ENCODE peak calls at places on chromosomes 5 and 9, in eight cellular contexts. M, Z, I, G, T, S, U and B are unnamed samples.

GRCh38 chr5:154521756-154522155 is 43.7 kb upstream of the HAND1 start:
- DNase-seq in M (no peak), Z (no peak), I (no peak), G (no peak), T (no peak), S (no peak), U (no peak), B (no peak)

GRCh38 chr9:83154087-83154736 is 91.3 kb upstream of the RASEF start:
- DNase-seq in M (no peak), Z (no peak), I (no peak), G (no peak), T (no peak), S (no peak), U (no peak), B (no peak)

GRCh38 chr5:173327084-173327947 is 898 bp downstream of the STC2 start:
- DNase-seq in M (no peak), Z (peak), I (no peak), G (no peak), T (no peak), S (no peak), U (peak), B (no peak)

GRCh38 chr5:35436441-35437057 is 181.1 kb upstream of the SPEF2 start:
- DNase-seq in M (no peak), Z (peak), I (no peak), G (no peak), T (peak), S (no peak), U (peak), B (no peak)

GRCh38 chr5:153831976-153832375 is 206.7 kb downstream of the FAM114A2 start:
- DNase-seq in M (no peak), Z (peak), I (peak), G (no peak), T (no peak), S (no peak), U (peak), B (no peak)

GRCh38 chr9:89425921-89426388 is 72.0 kb downstream of the SEMA4D start:
- DNase-seq in M (no peak), Z (no peak), I (no peak), G (no peak), T (no peak), S (no peak), U (no peak), B (no peak)

GRCh38 chr9:93679536-93680444 is 103.4 kb downstream of the PHF2 start:
- DNase-seq in M (no peak), Z (peak), I (peak), G (no peak), T (peak), S (peak), U (no peak), B (no peak)

GRCh38 chr9:85349046-85349445 is 392.7 kb downstream of the AGTPBP1 start:
- DNase-seq in M (no peak), Z (no peak), I (no peak), G (no peak), T (no peak), S (no peak), U (no peak), B (no peak)

GRCh38 chr9:109063765-109064164 is 50.5 kb upstream of the CTNNAL1 start:
- DNase-seq in M (no peak), Z (no peak), I (no peak), G (no peak), T (no peak), S (no peak), U (no peak), B (no peak)

GRCh38 chr5:77486344-77486962 is 5.7 kb downstream of the WDR41 start:
- DNase-seq in M (no peak), Z (no peak), I (no peak), G (no peak), T (peak), S (no peak), U (no peak), B (no peak)

DNA sequence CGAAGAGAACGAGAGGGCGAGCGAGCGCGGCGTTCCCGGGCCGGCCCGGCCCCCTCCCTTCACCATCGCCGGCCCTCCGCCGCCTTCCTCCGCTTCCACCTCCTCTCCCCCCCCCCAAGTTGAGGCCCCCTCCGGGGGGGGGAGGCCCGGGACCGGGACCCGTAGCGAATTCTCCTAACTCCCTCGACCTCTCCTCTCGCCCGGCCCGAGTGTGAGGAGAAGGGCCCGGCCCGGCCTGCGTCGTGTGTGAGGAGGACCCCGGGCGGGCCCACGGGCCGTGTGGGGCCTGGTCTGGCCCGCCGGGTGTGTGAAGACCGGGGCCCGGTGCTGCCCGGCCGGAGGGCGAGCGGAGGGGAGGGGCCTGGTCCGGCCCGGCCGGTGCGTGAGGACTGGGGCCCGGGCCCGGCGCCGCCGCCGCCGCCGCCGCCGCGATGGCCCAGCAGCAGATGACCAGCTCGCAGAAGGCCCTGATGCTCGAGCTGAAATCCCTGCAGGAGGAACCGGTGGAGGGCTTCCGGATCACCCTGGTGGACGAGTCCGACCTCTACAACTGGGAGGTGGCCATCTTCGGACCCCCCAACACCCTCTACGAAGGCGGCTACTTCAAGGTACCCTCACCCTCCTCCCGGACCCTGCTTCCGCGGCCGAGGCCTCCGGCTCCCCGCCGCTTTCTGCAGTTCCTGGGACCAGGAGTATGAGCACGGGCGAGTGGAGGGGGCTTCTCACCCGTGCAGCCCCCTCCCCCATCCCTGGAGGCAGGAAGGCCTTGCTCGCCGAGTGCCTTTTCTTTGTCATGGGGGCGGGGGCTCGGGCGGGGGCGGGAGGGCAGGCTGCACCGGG is 587 bp downstream of the UBE2R2 start:
- DNase-seq in M (peak), Z (peak), I (no peak), G (peak), T (peak), S (peak), U (peak), B (no peak)
- TF ChIP-seq POLR2AphosphoS5 in M (peak), Z (no peak), I (no peak), G (no peak), T (no peak), S (no peak), U (peak), B (peak)

GRCh38 chr9:5714501-5715401 is 85.8 kb downstream of the RIC1 start:
- DNase-seq in M (no peak), Z (no peak), I (no peak), G (no peak), T (no peak), S (no peak), U (peak), B (no peak)
- H3K27ac ChIP-seq in M (no peak), Z (peak), I (no peak), G (no peak), T (no peak), S (no peak), U (no peak), B (no peak)

DNA sequence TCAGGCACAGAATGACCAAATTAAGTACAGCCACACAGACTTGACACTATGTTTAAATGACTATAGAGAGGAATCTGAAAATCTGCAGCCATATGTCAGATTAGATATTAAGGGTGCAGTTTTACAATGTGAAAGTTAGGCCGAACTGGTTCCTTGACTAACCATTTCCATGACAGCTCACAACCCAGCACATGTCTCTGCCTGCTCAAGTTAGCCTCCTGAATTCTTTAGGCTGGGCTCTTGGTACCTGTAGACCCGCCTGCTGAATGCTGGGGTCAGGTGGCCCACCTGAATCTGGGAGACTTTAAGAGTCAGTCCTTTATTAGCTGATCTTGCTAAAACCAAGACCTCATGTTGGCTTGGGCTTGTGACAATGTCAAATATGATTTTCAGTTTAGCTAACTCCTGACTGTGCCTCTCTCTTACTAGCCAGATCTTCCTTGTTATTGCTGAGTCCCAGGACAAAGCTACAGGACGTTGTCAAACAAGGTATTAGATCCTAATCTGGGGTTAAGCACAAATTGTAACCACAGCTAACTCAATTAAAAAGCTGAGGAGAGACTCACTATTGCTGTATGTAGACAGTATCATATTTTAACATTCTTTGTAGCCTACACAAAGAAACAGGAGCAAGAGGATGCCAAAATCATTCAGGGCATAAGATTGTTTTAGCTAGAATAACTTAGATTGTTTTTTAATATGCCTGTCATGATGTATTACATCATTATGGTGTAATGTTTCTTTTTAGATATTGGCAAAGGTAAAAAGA is 490.9 kb downstream of the SEMA5A start:
- DNase-seq in M (no peak), Z (no peak), I (peak), G (no peak), T (no peak), S (no peak), U (no peak), B (no peak)
- H3K4me3 ChIP-seq in M (no peak), Z (no peak), I (no peak), G (no peak), T (no peak), S (no peak), U (no peak), B (no peak)

DNA sequence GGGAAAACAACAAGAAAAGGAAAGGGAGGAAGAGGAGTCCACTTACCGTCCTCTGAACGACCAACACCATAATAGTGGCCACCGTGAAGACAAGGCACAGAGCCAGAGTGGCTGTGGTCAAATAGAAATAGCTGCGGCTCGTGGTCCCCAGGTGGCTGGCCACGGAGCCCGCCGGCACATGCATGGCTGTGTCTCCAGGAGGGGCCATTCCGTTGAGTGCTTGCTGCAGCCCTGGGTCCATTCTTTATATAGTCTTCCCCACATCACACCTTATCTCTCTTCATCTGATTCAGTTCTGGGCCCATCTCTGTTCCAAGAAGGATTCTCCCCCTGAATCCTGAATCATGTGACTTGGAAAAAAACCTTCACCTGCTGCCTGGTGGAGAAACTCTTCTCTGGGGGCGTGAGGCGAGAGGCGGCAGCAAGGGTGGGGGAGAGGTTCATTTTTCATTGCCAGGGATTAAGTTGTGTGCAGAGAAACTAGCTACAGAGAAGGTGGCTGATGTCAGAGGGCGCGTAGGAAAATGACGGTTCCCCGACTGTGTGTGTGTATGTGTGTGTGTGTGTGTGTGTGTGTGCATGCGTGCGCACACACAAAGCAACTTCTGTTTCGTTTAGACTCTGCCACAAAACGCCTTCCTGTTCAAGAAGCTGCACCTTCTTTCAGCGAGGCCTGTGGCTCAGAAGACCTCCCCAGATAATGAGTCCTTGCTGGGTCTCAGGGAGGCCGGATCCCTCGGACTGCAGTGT is at the start of gene TNFSF8:
- DNase-seq in M (no peak), Z (no peak), I (peak), G (peak), T (no peak), S (no peak), U (no peak), B (no peak)
- TF ChIP-seq POLR2AphosphoS5 in M (no peak), Z (no peak), I (peak), G (peak), T (no peak), S (no peak), U (no peak), B (no peak)

GRCh38 chr5:142825378-142826089 is 55.4 kb downstream of the ARHGAP26 start:
- DNase-seq in M (no peak), Z (no peak), I (no peak), G (peak), T (no peak), S (no peak), U (no peak), B (peak)
- H3K27ac ChIP-seq in M (no peak), Z (peak), I (peak), G (no peak), T (peak), S (peak), U (no peak), B (peak)

GRCh38 chr9:78707080-78707479 is 410.2 kb downstream of the PSAT1 start:
- DNase-seq in M (no peak), Z (no peak), I (no peak), G (no peak), T (no peak), S (no peak), U (no peak), B (no peak)
- H3K4me3 ChIP-seq in M (no peak), Z (no peak), I (no peak), G (no peak), T (no peak), S (no peak), U (no peak), B (no peak)

GRCh38 chr9:121599186-121599871 is 52.1 kb upstream of the DAB2IP start:
- DNase-seq in M (peak), Z (peak), I (no peak), G (peak), T (peak), S (peak), U (no peak), B (no peak)
- TF ChIP-seq POLR2AphosphoS5 in M (no peak), Z (no peak), I (peak), G (peak), T (no peak), S (no peak), U (no peak), B (no peak)

DNA sequence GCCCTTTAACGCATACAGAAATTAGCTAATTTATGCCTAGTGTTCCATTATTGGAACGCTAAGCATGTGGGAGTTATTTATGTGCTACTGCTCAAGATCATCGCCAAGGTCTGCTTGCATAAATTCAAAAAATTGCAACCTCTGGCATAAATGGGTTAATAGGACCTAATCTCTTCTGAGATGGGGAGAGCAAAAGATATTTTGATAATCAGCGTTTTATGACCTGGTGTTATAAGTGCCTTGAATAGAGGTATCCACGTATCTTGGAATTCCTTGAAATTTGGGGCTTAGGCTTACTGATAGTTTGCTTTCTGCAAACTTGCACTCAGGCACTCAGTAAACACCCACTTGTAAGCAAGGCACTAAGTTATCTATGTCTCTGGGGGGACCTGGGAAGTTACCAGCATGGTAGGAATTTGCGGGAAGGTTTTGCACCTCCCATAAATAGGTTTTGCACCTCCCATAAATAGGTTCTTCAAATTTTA is 1.8 kb downstream of the SUB1 start:
- DNase-seq in M (no peak), Z (no peak), I (no peak), G (no peak), T (no peak), S (no peak), U (no peak), B (no peak)
- H3K27ac ChIP-seq in M (no peak), Z (peak), I (peak), G (peak), T (no peak), S (peak), U (no peak), B (peak)

GRCh38 chr9:135480071-135480941 is 724 bp downstream of the PPP1R26 start:
- DNase-seq in M (no peak), Z (peak), I (no peak), G (peak), T (no peak), S (no peak), U (peak), B (no peak)
- H3K4me3 ChIP-seq in M (peak), Z (peak), I (peak), G (peak), T (peak), S (peak), U (peak), B (peak)